ENCODE peak calls at places on chromosomes 13 and 19, in four cellular contexts. X, D, P and F are unnamed samples.
A peak's percentile ranks its signal among the peaks of the same experiment; 100 is the strongest.

GRCh38 chr13:111437856-111438547 is 117.6 kb downstream of the TEX29 start:
- DNase-seq in X (no peak), D (no peak), P (no peak), F (no peak)

GRCh38 chr19:2554856-2555255 is 78.9 kb downstream of the GADD45B start:
- DNase-seq in X (no peak), D (no peak), P (no peak), F (no peak)

GRCh38 chr13:33441015-33441414 is 155.5 kb upstream of the STARD13 start:
- DNase-seq in X (peak; percentile 42), D (no peak), P (no peak), F (no peak)

GRCh38 chr13:99740261-99740979 is 231.1 kb downstream of the ZIC5 start:
- DNase-seq in X (no peak), D (no peak), P (no peak), F (no peak)

GRCh38 chr19:11106477-11106876 is 17.2 kb downstream of the LDLR start:
- DNase-seq in X (no peak), D (no peak), P (no peak), F (no peak)

GRCh38 chr13:28324181-28324789 is 170.6 kb downstream of the FLT1 start:
- DNase-seq in X (peak; percentile 76), D (no peak), P (peak; percentile 59), F (peak; percentile 77)

GRCh38 chr13:113785051-113786010 is 26.3 kb downstream of the TMEM255B start:
- DNase-seq in X (peak; percentile 19), D (peak; percentile 27), P (no peak), F (no peak)

GRCh38 chr19:33388231-33388816 is 14.8 kb downstream of the CEBPG start:
- DNase-seq in X (no peak), D (no peak), P (no peak), F (no peak)

GRCh38 chr19:8116437-8117293 is 32.7 kb downstream of the FBN3 start:
- DNase-seq in X (no peak), D (no peak), P (no peak), F (no peak)

GRCh38 chr13:110756268-110756667 is 42.8 kb downstream of the ING1 start:
- DNase-seq in X (peak; percentile 93), D (peak; percentile 57), P (no peak), F (no peak)

GRCh38 chr19:23384166-23384565 is 11.1 kb downstream of the ZNF91 start:
- DNase-seq in X (no peak), D (no peak), P (no peak), F (no peak)

GRCh38 chr19:13974073-13974472 is 21.8 kb downstream of the DCAF15 start:
- DNase-seq in X (no peak), D (no peak), P (no peak), F (peak; percentile 31)

GRCh38 chr19:6091771-6092291 is 18.5 kb downstream of the RFX2 start:
- DNase-seq in X (peak; percentile 30), D (no peak), P (no peak), F (no peak)
- H3K27ac ChIP-seq in X (no peak overlapping the region), D (peak overlapping the region; percentile 94), P (peak overlapping the region; percentile 92), F (no peak overlapping the region)

GRCh38 chr19:16449330-16449961 is 22.3 kb downstream of the EPS15L1 start:
- DNase-seq in X (no peak), D (no peak), P (peak; percentile 53), F (no peak)
- H3K4me3 ChIP-seq in X (no peak overlapping the region), D (no peak overlapping the region), P (no peak overlapping the region), F (no peak overlapping the region)

DNA sequence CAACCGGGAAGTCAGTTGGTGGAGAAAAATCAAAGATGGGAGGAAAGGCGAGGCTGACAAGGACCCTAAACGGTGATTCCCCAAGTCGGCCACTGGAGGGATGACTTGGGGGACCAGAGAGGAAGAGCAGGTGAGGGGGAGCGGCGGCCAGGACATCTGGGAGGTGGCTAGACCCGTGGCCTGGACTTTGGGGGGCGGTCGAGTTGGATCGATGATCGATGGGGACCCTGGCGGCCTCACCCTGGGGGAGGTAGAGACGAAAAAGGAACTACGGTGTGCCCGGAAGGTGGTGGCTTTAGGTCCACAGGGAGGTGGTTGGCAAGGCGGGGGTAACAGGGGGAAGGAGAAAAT is 7.6 kb upstream of the CIRBP start:
- DNase-seq in X (no peak), D (no peak), P (no peak), F (no peak)
- TF ChIP-seq CTCF in X (peak; percentile 10), D (peak; percentile 18), P (peak; percentile 25), F (peak; percentile 14)

GRCh38 chr19:37998801-37999308 is 91.8 kb downstream of the SIPA1L3 start:
- DNase-seq in X (no peak), D (no peak), P (no peak), F (no peak)

GRCh38 chr19:38003427-38004099 is 96.6 kb downstream of the SIPA1L3 start:
- DNase-seq in X (peak; percentile 86), D (peak; percentile 74), P (peak; percentile 50), F (peak; percentile 49)

GRCh38 chr19:37997911-37998344 is 90.9 kb downstream of the SIPA1L3 start:
- DNase-seq in X (peak; percentile 90), D (peak; percentile 72), P (no peak), F (no peak)

GRCh38 chr19:38001158-38001781 is 94.3 kb downstream of the SIPA1L3 start:
- DNase-seq in X (no peak), D (no peak), P (no peak), F (no peak)

DNA sequence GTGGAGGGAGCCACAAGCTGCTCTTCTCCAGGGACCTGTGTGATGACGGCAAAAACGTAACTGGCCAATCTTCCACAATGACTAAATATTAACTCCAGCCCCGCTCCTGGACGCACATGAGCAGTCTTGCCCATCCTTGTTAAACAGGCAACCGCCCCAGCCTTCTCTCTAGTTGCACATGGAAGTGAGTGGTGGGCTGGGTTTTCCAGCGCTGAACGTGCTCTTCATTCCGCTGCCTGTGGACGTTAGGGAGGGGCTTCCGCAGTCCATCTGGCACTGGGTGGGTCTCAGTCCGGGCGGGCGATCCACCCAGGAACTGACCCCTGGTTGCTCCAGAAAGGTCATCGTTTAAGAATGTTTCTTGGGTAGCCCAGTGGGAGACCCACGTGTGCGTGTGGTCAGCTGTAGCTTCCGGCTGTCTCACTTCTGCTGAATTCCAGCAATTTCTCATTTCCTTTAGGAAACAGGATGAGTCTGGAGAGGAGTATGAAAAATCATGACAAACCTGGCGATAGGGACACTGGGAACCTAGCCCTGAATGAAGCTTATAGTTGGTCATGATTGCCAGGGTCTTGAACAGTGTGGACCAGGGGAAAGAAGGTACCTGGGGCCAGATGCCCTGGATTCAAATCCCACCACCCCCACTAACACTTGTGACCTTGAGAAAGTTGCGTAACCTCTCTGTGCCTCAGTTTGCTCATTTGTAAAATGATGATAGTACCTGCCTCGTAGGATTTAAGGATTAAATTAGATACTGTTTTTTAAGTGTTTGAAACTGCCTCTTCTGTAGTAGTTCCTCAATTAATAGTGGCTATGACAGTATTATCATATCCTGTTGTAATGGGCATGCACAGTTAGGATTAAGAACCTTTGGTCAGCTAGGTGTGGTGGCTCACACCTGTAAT is 92.6 kb downstream of the SIPA1L3 start:
- DNase-seq in X (peak; percentile 97), D (peak; percentile 92), P (no peak), F (no peak)
- H3K27ac ChIP-seq in X (no peak overlapping the region), D (peak overlapping the region; percentile 92), P (no peak overlapping the region), F (no peak overlapping the region)